ENCODE peak calls at places on chromosomes 4 and X, in eight cellular contexts. One of them, this sample, is unnamed.

GRCh38 chr4:122045533-122045932 is 93.7 kb upstream of the TRPC3 start:
- DNase-seq in cardiac fibroblast: peak
- DNase-seq in heart right ventricle: no peak
- DNase-seq in HCT116: peak
- DNase-seq in adrenal gland: peak
- DNase-seq in AG04450: peak
- DNase-seq in tibial artery: no peak
- DNase-seq in left lung: peak
- DNase-seq in this sample: peak

GRCh38 chr4:102683846-102684581 is 76.8 kb downstream of the MANBA start:
- DNase-seq in cardiac fibroblast: no peak
- DNase-seq in heart right ventricle: no peak
- DNase-seq in HCT116: no peak
- DNase-seq in adrenal gland: no peak
- DNase-seq in AG04450: no peak
- DNase-seq in tibial artery: no peak
- DNase-seq in left lung: no peak
- DNase-seq in this sample: no peak

GRCh38 chrX:66602381-66602938 is 36.4 kb downstream of the EDA2R start:
- DNase-seq in cardiac fibroblast: no peak
- DNase-seq in heart right ventricle: no peak
- DNase-seq in HCT116: no peak
- DNase-seq in adrenal gland: no peak
- DNase-seq in AG04450: no peak
- DNase-seq in tibial artery: no peak
- DNase-seq in left lung: no peak
- DNase-seq in this sample: no peak

GRCh38 chrX:10098235-10098819 is 58.4 kb upstream of the CLCN4 start:
- DNase-seq in cardiac fibroblast: no peak
- DNase-seq in heart right ventricle: no peak
- DNase-seq in HCT116: no peak
- DNase-seq in adrenal gland: no peak
- DNase-seq in AG04450: no peak
- DNase-seq in tibial artery: no peak
- DNase-seq in left lung: no peak
- DNase-seq in this sample: peak

GRCh38 chr4:104868942-104869341 is 277.7 kb upstream of the TET2 start:
- DNase-seq in cardiac fibroblast: no peak
- DNase-seq in heart right ventricle: no peak
- DNase-seq in HCT116: no peak
- DNase-seq in adrenal gland: no peak
- DNase-seq in AG04450: no peak
- DNase-seq in tibial artery: no peak
- DNase-seq in left lung: no peak
- DNase-seq in this sample: no peak

GRCh38 chrX:135454816-135455215 is 33.1 kb downstream of the SMIM10L2A start:
- DNase-seq in cardiac fibroblast: no peak
- DNase-seq in heart right ventricle: no peak
- DNase-seq in HCT116: no peak
- DNase-seq in adrenal gland: no peak
- DNase-seq in AG04450: no peak
- DNase-seq in tibial artery: no peak
- DNase-seq in left lung: no peak
- DNase-seq in this sample: no peak

GRCh38 chr4:71187399-71188196 is 151.2 kb upstream of the SLC4A4 start:
- DNase-seq in cardiac fibroblast: peak
- DNase-seq in heart right ventricle: peak
- DNase-seq in HCT116: no peak
- DNase-seq in adrenal gland: no peak
- DNase-seq in AG04450: no peak
- DNase-seq in tibial artery: peak
- DNase-seq in left lung: peak
- DNase-seq in this sample: no peak

GRCh38 chrX:64867217-64867616 is 109.0 kb downstream of the ZC4H2 start:
- DNase-seq in cardiac fibroblast: no peak
- DNase-seq in heart right ventricle: no peak
- DNase-seq in HCT116: no peak
- DNase-seq in adrenal gland: no peak
- DNase-seq in AG04450: no peak
- DNase-seq in tibial artery: no peak
- DNase-seq in left lung: no peak
- DNase-seq in this sample: no peak

GRCh38 chr4:87038837-87039715 is 104.3 kb downstream of the AFF1 start:
- DNase-seq in cardiac fibroblast: peak
- DNase-seq in heart right ventricle: peak
- DNase-seq in HCT116: no peak
- DNase-seq in adrenal gland: peak
- DNase-seq in AG04450: peak
- DNase-seq in tibial artery: peak
- DNase-seq in left lung: peak
- DNase-seq in this sample: peak

GRCh38 chr4:138243369-138243768 is 1.2 kb upstream of the SLC7A11 start:
- DNase-seq in cardiac fibroblast: no peak
- DNase-seq in heart right ventricle: no peak
- DNase-seq in HCT116: peak
- DNase-seq in adrenal gland: no peak
- DNase-seq in AG04450: no peak
- DNase-seq in tibial artery: no peak
- DNase-seq in left lung: no peak
- DNase-seq in this sample: no peak

GRCh38 chrX:53795583-53795982 is 109.1 kb upstream of the HUWE1 start:
- DNase-seq in cardiac fibroblast: peak
- DNase-seq in heart right ventricle: no peak
- DNase-seq in HCT116: no peak
- DNase-seq in adrenal gland: no peak
- DNase-seq in AG04450: no peak
- DNase-seq in tibial artery: no peak
- DNase-seq in left lung: no peak
- DNase-seq in this sample: peak

GRCh38 chr4:91116861-91117260 is 989.7 kb downstream of the CCSER1 start:
- DNase-seq in cardiac fibroblast: peak
- DNase-seq in heart right ventricle: no peak
- DNase-seq in HCT116: peak
- DNase-seq in adrenal gland: no peak
- DNase-seq in AG04450: no peak
- DNase-seq in tibial artery: no peak
- DNase-seq in left lung: no peak
- DNase-seq in this sample: peak

GRCh38 chr4:149113804-149114430 is 671.7 kb upstream of the NR3C2 start:
- DNase-seq in cardiac fibroblast: peak
- DNase-seq in heart right ventricle: no peak
- DNase-seq in HCT116: no peak
- DNase-seq in adrenal gland: no peak
- DNase-seq in AG04450: peak
- DNase-seq in tibial artery: no peak
- DNase-seq in left lung: no peak
- DNase-seq in this sample: peak

GRCh38 chr4:102174800-102175199 is 170.5 kb downstream of the SLC39A8 start:
- DNase-seq in cardiac fibroblast: peak
- DNase-seq in heart right ventricle: no peak
- DNase-seq in HCT116: no peak
- DNase-seq in adrenal gland: no peak
- DNase-seq in AG04450: peak
- DNase-seq in tibial artery: no peak
- DNase-seq in left lung: no peak
- DNase-seq in this sample: peak

GRCh38 chr4:110106946-110107325 is 91.5 kb downstream of the ELOVL6 start:
- DNase-seq in cardiac fibroblast: peak
- DNase-seq in heart right ventricle: no peak
- DNase-seq in HCT116: no peak
- DNase-seq in adrenal gland: no peak
- DNase-seq in AG04450: no peak
- DNase-seq in tibial artery: no peak
- DNase-seq in left lung: no peak
- DNase-seq in this sample: peak

GRCh38 chr4:6343950-6344408 is 74.3 kb downstream of the WFS1 start:
- DNase-seq in cardiac fibroblast: peak
- DNase-seq in heart right ventricle: no peak
- DNase-seq in HCT116: peak
- DNase-seq in adrenal gland: peak
- DNase-seq in AG04450: peak
- DNase-seq in tibial artery: no peak
- DNase-seq in left lung: no peak
- DNase-seq in this sample: peak

GRCh38 chrX:140149761-140150160 is 184.4 kb upstream of the CXorf66 start:
- DNase-seq in cardiac fibroblast: no peak
- DNase-seq in heart right ventricle: no peak
- DNase-seq in HCT116: no peak
- DNase-seq in adrenal gland: no peak
- DNase-seq in AG04450: no peak
- DNase-seq in tibial artery: no peak
- DNase-seq in left lung: no peak
- DNase-seq in this sample: no peak

GRCh38 chr4:124948976-124949597 is 236.6 kb upstream of the ANKRD50 start:
- DNase-seq in cardiac fibroblast: peak
- DNase-seq in heart right ventricle: no peak
- DNase-seq in HCT116: no peak
- DNase-seq in adrenal gland: no peak
- DNase-seq in AG04450: no peak
- DNase-seq in tibial artery: no peak
- DNase-seq in left lung: no peak
- DNase-seq in this sample: peak

GRCh38 chrX:143571521-143571920 is 54.2 kb upstream of the SPANXN3 start:
- DNase-seq in cardiac fibroblast: peak
- DNase-seq in heart right ventricle: no peak
- DNase-seq in HCT116: no peak
- DNase-seq in adrenal gland: no peak
- DNase-seq in AG04450: no peak
- DNase-seq in tibial artery: no peak
- DNase-seq in left lung: no peak
- DNase-seq in this sample: no peak

DNA sequence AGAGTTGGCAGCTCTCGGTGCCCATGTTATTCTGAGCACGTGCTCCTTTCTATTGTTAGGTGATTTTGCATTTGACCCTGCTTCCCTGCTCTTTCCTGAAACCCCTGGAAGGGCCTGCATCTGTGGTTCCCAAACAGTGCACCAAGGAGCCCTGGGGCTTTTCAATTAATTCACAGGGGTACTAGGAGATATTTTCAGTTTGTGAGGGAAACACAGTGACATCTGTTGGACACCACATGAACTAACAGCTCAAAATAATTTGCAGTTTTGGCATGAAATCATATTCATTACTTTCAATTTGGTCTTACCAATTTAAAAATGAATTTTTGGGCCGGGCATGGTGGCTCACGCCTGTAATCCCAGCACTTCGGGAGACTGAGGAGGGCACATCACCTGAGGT is 156.6 kb downstream of the GATB start:
- DNase-seq in cardiac fibroblast: peak
- DNase-seq in heart right ventricle: no peak
- DNase-seq in HCT116: no peak
- DNase-seq in adrenal gland: no peak
- DNase-seq in AG04450: no peak
- DNase-seq in tibial artery: no peak
- DNase-seq in left lung: no peak
- DNase-seq in this sample: peak
- TF ChIP-seq CTCF in cardiac fibroblast: peak
- TF ChIP-seq CTCF in heart right ventricle: no peak
- TF ChIP-seq CTCF in HCT116: peak
- TF ChIP-seq CTCF in adrenal gland: peak
- TF ChIP-seq CTCF in AG04450: peak
- TF ChIP-seq CTCF in tibial artery: no peak
- TF ChIP-seq CTCF in left lung: no peak
- TF ChIP-seq CTCF in this sample: peak

GRCh38 chr4:52979821-52980590 is 117.9 kb downstream of the RASL11B start:
- DNase-seq in cardiac fibroblast: no peak
- DNase-seq in heart right ventricle: no peak
- DNase-seq in HCT116: no peak
- DNase-seq in adrenal gland: no peak
- DNase-seq in AG04450: no peak
- DNase-seq in tibial artery: no peak
- DNase-seq in left lung: no peak
- DNase-seq in this sample: no peak

GRCh38 chr4:52977252-52977651 is 115.1 kb downstream of the RASL11B start:
- DNase-seq in cardiac fibroblast: no peak
- DNase-seq in heart right ventricle: no peak
- DNase-seq in HCT116: no peak
- DNase-seq in adrenal gland: no peak
- DNase-seq in AG04450: no peak
- DNase-seq in tibial artery: no peak
- DNase-seq in left lung: no peak
- DNase-seq in this sample: no peak

GRCh38 chr4:52982246-52982950 is 120.3 kb downstream of the RASL11B start:
- DNase-seq in cardiac fibroblast: peak
- DNase-seq in heart right ventricle: no peak
- DNase-seq in HCT116: peak
- DNase-seq in adrenal gland: no peak
- DNase-seq in AG04450: peak
- DNase-seq in tibial artery: no peak
- DNase-seq in left lung: no peak
- DNase-seq in this sample: peak

GRCh38 chr4:52976523-52977230 is 114.6 kb downstream of the RASL11B start:
- DNase-seq in cardiac fibroblast: no peak
- DNase-seq in heart right ventricle: no peak
- DNase-seq in HCT116: no peak
- DNase-seq in adrenal gland: no peak
- DNase-seq in AG04450: no peak
- DNase-seq in tibial artery: no peak
- DNase-seq in left lung: no peak
- DNase-seq in this sample: no peak

DNA sequence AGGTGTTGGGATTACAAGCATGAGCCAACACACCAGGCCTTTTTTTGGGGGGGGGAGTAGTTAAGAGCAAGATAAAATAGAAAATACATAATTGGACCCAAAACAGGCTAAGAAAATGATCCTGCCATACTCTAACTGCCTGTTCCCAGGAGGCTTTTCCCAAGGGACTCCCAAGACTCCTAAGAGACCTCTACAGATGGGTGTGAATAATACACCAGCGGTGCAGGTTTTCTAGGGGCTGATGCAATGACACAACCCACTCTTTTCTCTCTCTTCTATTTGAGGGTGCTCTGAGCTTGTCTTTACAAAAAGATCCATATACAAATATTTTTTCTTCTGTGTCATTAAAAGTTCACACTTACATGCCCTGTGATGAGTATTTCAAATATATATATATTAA is 116.9 kb downstream of the RASL11B start:
- DNase-seq in cardiac fibroblast: peak
- DNase-seq in heart right ventricle: no peak
- DNase-seq in HCT116: peak
- DNase-seq in adrenal gland: no peak
- DNase-seq in AG04450: no peak
- DNase-seq in tibial artery: no peak
- DNase-seq in left lung: no peak
- DNase-seq in this sample: peak
- TF ChIP-seq CTCF in cardiac fibroblast: no peak
- TF ChIP-seq CTCF in heart right ventricle: no peak
- TF ChIP-seq CTCF in HCT116: no peak
- TF ChIP-seq CTCF in adrenal gland: no peak
- TF ChIP-seq CTCF in AG04450: no peak
- TF ChIP-seq CTCF in tibial artery: no peak
- TF ChIP-seq CTCF in left lung: no peak
- TF ChIP-seq CTCF in this sample: no peak

GRCh38 chrX:18931972-18932371 is 51.9 kb downstream of the PHKA2 start:
- DNase-seq in cardiac fibroblast: peak
- DNase-seq in heart right ventricle: no peak
- DNase-seq in HCT116: no peak
- DNase-seq in adrenal gland: no peak
- DNase-seq in AG04450: no peak
- DNase-seq in tibial artery: no peak
- DNase-seq in left lung: no peak
- DNase-seq in this sample: peak
- TF ChIP-seq CTCF in cardiac fibroblast: peak
- TF ChIP-seq CTCF in heart right ventricle: no peak
- TF ChIP-seq CTCF in HCT116: peak
- TF ChIP-seq CTCF in adrenal gland: peak
- TF ChIP-seq CTCF in AG04450: peak
- TF ChIP-seq CTCF in tibial artery: peak
- TF ChIP-seq CTCF in left lung: no peak
- TF ChIP-seq CTCF in this sample: peak

GRCh38 chr4:94763500-94763899 is 5.7 kb downstream of the BMPR1B start:
- DNase-seq in cardiac fibroblast: no peak
- DNase-seq in heart right ventricle: no peak
- DNase-seq in HCT116: no peak
- DNase-seq in adrenal gland: no peak
- DNase-seq in AG04450: no peak
- DNase-seq in tibial artery: no peak
- DNase-seq in left lung: no peak
- DNase-seq in this sample: no peak
- TF ChIP-seq CTCF in cardiac fibroblast: no peak
- TF ChIP-seq CTCF in heart right ventricle: no peak
- TF ChIP-seq CTCF in HCT116: no peak
- TF ChIP-seq CTCF in adrenal gland: no peak
- TF ChIP-seq CTCF in AG04450: no peak
- TF ChIP-seq CTCF in tibial artery: no peak
- TF ChIP-seq CTCF in left lung: no peak
- TF ChIP-seq CTCF in this sample: no peak